ENCODE peak calls at places on chromosomes 12 and 14, in five cellular contexts. L is OCI-LY7, R is HCT116, B is A549, K is Karpas-422. M is an unnamed sample.

GRCh38 chr14:35159742-35160409 is 37.5 kb downstream of the PRORP start:
- DNase-seq in R (peak), K (no peak), B (peak), L (no peak), M (peak)

GRCh38 chr12:47296828-47297227 is 217.1 kb upstream of the AMIGO2 start:
- DNase-seq in B (no peak), R (no peak), L (no peak), K (peak), M (no peak)

GRCh38 chr14:75229923-75230792 is 48.5 kb upstream of the FOS start:
- DNase-seq in K (peak), R (peak), L (peak), B (peak), M (peak)

GRCh38 chr14:64580451-64580850 is 30.7 kb downstream of the PPP1R36 start:
- DNase-seq in R (no peak), K (no peak), L (no peak), B (no peak), M (no peak)

GRCh38 chr14:31993521-31993941 is 83.6 kb upstream of the ARHGAP5 start:
- DNase-seq in B (no peak), L (no peak), K (no peak), R (no peak), M (no peak)

GRCh38 chr12:123120452-123121166 is 30.3 kb downstream of the PITPNM2 start:
- DNase-seq in B (no peak), R (no peak), L (no peak), K (no peak), M (no peak)

GRCh38 chr14:100362311-100362927 is 39.3 kb downstream of the SLC25A47 start:
- DNase-seq in K (no peak), R (no peak), B (no peak), L (no peak), M (no peak)

GRCh38 chr14:66070542-66071319 is 415.4 kb upstream of the CCDC196 start:
- DNase-seq in R (peak), B (peak), K (peak), L (peak), M (peak)

GRCh38 chr12:124507188-124508109 is 60.0 kb downstream of the NCOR2 start:
- DNase-seq in L (no peak), K (no peak), B (no peak), R (no peak), M (peak)

GRCh38 chr12:25056011-25056410 is 107.1 kb upstream of the BCAT1 start:
- DNase-seq in L (peak), K (peak), B (no peak), R (no peak), M (no peak)

GRCh38 chr12:27762757-27763156 is 17.3 kb upstream of the KLHL42 start:
- DNase-seq in R (no peak), K (no peak), L (no peak), B (no peak), M (no peak)

GRCh38 chr12:105705765-105706164 is 375.3 kb downstream of the C12orf75 start:
- DNase-seq in L (peak), K (peak), R (peak), B (peak), M (peak)

GRCh38 chr14:35365130-35366047 is 39.2 kb downstream of the NFKBIA start:
- DNase-seq in B (peak), R (peak), K (no peak), L (no peak), M (peak)

GRCh38 chr14:35855886-35856481 is 29.8 kb downstream of the BRMS1L start:
- DNase-seq in B (no peak), L (peak), K (peak), R (no peak), M (peak)

GRCh38 chr14:81767266-81767987 is 233.8 kb upstream of the SEL1L start:
- DNase-seq in L (no peak), K (no peak), R (no peak), B (no peak), M (no peak)

GRCh38 chr12:51905507-51906438 is 1.5 kb upstream of the ACVRL1 start:
- DNase-seq in L (no peak), R (no peak), K (no peak), B (no peak), M (no peak)

GRCh38 chr12:48185181-48185919 is 1.9 kb downstream of the CCDC184 start:
- DNase-seq in B (no peak), R (no peak), K (peak), L (no peak), M (no peak)

GRCh38 chr12:86513206-86513605 is 257.0 kb upstream of the MGAT4C start:
- DNase-seq in R (no peak), B (no peak), L (no peak), K (no peak), M (peak)

GRCh38 chr12:106247731-106248176 is at the start of gene CKAP4:
- DNase-seq in R (no peak), L (peak), B (peak), K (no peak), M (peak)

GRCh38 chr12:54215990-54216579 is 27.3 kb upstream of the SMUG1 start:
- DNase-seq in B (peak), L (peak), K (peak), R (no peak), M (no peak)

GRCh38 chr14:49853158-49853477 is 530 bp upstream of the NEMF start:
- DNase-seq in K (no peak), L (no peak), B (no peak), R (no peak), M (peak)

GRCh38 chr12:122956028-122956427 is 10.2 kb downstream of the ABCB9 start:
- DNase-seq in L (no peak), B (no peak), K (no peak), R (no peak), M (no peak)

GRCh38 chr12:47361389-47362031 is 281.8 kb upstream of the AMIGO2 start:
- DNase-seq in K (peak), B (peak), R (no peak), L (peak), M (no peak)

GRCh38 chr12:71216725-71217579 is 59.2 kb upstream of the TSPAN8 start:
- DNase-seq in K (peak), L (peak), R (peak), B (peak), M (peak)

GRCh38 chr14:99136401-99136800 is 135.6 kb downstream of the BCL11B start:
- DNase-seq in R (no peak), K (no peak), L (no peak), B (no peak), M (no peak)

GRCh38 chr12:25775968-25776367 is 182.5 kb upstream of the RASSF8 start:
- DNase-seq in L (no peak), K (no peak), R (no peak), B (no peak), M (no peak)

GRCh38 chr14:80638620-80639215 is 302.8 kb downstream of the CEP128 start:
- DNase-seq in K (no peak), B (peak), R (peak), L (no peak), M (peak)

GRCh38 chr12:38847247-38847646 is 58.1 kb downstream of the CPNE8 start:
- DNase-seq in R (no peak), K (no peak), L (no peak), B (no peak), M (no peak)

GRCh38 chr14:50336428-50336827 is 24.3 kb downstream of the DMAC2L start:
- DNase-seq in R (no peak), B (no peak), L (no peak), K (no peak), M (no peak)

GRCh38 chr14:95557291-95557690 is 22.4 kb downstream of the GLRX5 start:
- DNase-seq in L (no peak), R (no peak), B (no peak), K (no peak), M (no peak)

GRCh38 chr12:70366581-70367267 is 634 bp downstream of the KCNMB4 start:
- DNase-seq in K (peak), R (peak), L (peak), B (peak), M (peak)

GRCh38 chr12:101877816-101878811 is 734 bp downstream of the DRAM1 start:
- DNase-seq in B (peak), R (no peak), K (no peak), L (no peak), M (peak)

DNA sequence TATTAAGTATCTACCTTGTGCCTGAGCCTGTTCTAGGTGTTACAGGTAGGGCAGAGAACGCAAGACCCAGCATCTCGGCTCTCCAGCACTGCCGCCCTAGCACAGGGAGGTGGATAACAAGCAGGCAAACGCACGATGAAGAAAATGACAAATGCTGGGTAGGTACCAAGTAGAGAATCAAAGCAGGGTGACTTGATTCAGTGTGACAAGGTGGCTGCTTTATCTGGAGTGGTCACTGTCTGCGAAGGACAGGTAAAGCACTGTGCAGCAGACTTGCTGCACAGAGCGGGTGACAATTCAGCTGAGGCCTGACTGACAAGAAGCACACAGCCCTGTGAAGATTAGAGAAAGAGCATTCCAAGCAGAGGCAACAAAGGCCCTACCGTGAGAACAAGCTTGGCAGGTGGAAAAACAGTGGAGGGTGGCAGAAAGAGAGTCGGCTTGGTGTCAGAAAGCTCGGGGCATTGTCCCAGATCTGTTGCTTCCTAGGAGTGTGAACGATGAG is 12.9 kb downstream of the PRKCH start:
- DNase-seq in K (no peak), L (no peak), B (no peak), R (no peak), M (no peak)
- H3K4me3 ChIP-seq in K (no peak), L (no peak), B (no peak), R (no peak), M (no peak)

DNA sequence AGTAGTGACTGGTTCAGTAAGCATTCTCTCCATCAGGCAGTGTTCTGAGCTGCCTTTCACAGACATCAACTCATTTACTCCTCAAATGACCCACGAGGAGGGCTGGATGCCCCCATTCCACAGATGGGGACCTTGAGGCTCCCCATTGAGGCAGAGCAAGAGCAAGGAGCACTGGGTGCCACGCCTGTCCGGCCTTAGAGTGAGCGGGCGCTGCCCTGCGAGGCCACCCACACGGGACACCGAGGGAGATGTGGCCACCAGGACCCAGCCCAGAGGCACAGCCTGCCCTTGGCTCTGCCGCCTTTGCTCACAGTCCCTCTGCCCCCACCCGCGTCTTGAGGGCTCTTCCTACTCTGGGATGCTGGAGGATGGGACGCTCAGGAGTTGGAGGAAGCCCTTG is 3.0 kb downstream of the FBRSL1 start:
- DNase-seq in K (no peak), R (no peak), L (no peak), B (no peak), M (no peak)
- H3K4me2 ChIP-seq in K (no peak), R (no peak), L (peak), B (peak), M (no peak)

GRCh38 chr14:26128931-26129674 is 468.7 kb downstream of the NOVA1 start:
- DNase-seq in L (no peak), B (no peak), R (no peak), K (no peak), M (peak)
- H3K4me3 ChIP-seq in L (no peak), B (no peak), R (no peak), K (no peak), M (no peak)

GRCh38 chr12:10098762-10099161 is at the start of gene CLEC1A:
- DNase-seq in L (no peak), B (no peak), R (no peak), K (no peak), M (peak)
- H3K4me2 ChIP-seq in L (no peak), B (no peak), R (no peak), K (no peak), M (no peak)

GRCh38 chr14:61569783-61570182 is 125.5 kb upstream of the HIF1A start:
- DNase-seq in R (no peak), K (no peak), B (no peak), L (peak), M (peak)

GRCh38 chr14:61568572-61569011 is 126.7 kb upstream of the HIF1A start:
- DNase-seq in B (no peak), K (peak), R (no peak), L (peak), M (no peak)

GRCh38 chr14:61566537-61567225 is 128.6 kb upstream of the HIF1A start:
- DNase-seq in K (no peak), R (no peak), B (no peak), L (no peak), M (peak)

GRCh38 chr14:61569308-61569707 is 126.0 kb upstream of the HIF1A start:
- DNase-seq in L (peak), R (no peak), B (no peak), K (no peak), M (no peak)

DNA sequence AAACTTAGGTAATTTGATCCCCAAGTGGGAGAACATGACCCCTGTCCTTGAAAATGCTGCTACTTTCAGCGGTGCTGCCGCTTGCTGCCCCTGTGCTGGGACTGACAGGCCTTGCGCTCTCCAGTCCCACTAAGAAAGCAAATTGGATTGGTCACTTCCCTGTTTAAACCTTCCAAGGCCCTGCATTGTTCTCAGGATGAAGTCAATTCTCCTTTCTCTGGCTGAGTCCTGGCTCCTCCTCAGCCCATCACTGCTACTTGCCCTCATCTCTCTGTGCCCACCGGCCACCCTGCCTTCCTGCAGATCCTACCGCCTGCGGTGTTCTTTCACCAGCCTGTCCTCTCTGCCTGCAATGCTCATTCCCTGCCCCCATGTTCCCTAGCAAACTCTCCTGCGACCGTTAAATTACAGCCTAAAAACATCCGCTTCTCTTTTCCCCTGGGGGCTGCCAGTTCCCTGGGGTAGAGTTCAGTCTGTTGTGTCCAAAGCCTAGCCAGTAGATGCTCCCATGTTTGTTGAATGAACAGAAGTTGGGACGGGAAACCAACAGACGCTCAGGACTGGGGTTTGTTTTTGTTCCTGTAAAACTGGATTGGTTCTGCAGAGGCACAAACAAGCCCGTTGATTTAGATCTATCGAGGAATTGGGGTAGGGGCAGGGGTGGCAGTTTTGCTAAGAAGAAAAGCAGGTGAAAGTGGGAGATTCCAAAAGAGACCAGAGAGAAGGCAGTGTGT is 127.3 kb upstream of the HIF1A start:
- DNase-seq in L (peak), K (peak), B (no peak), R (no peak), M (no peak)
- H3K4me3 ChIP-seq in L (peak), K (peak), B (no peak), R (peak), M (no peak)

GRCh38 chr12:113466770-113467153 is 4.9 kb downstream of the LHX5 start:
- DNase-seq in B (no peak), R (no peak), L (no peak), K (no peak), M (no peak)
- H3K4me2 ChIP-seq in B (no peak), R (peak), L (no peak), K (no peak), M (no peak)

M was measured in fibroblast of lung.